ENCODE peak calls at places on chromosomes 11 and 22, in four cellular contexts. H is K562, I is GM12878, P is HepG2. C is an unnamed sample.

GRCh38 chr11:77117485-77117884 is 10.6 kb upstream of the MYO7A start:
- DNase-seq in I (no peak), P (no peak), H (no peak), C (no peak)

GRCh38 chr11:132361011-132361550 is 990.7 kb downstream of the NTM start:
- DNase-seq in H (no peak), I (no peak), P (no peak), C (no peak)

GRCh38 chr22:16953206-16954059 is 54.6 kb downstream of the GAB4 start:
- DNase-seq in H (no peak), I (no peak), P (no peak), C (no peak)

GRCh38 chr11:83033972-83034672 is 37.6 kb downstream of the RAB30 start:
- DNase-seq in I (no peak), P (no peak), H (peak; percentile 47), C (peak; percentile 47)

GRCh38 chr11:120235024-120235628 is 4.8 kb upstream of the POU2F3 start:
- DNase-seq in I (no peak), H (peak; percentile 82), P (peak; percentile 66), C (peak; percentile 56)

GRCh38 chr11:120655589-120655988 is 144.0 kb downstream of the GRIK4 start:
- DNase-seq in I (peak; percentile 39), P (no peak), H (no peak), C (no peak)

GRCh38 chr11:43845816-43846215 is 34.8 kb upstream of the ALKBH3 start:
- DNase-seq in I (no peak), H (no peak), P (no peak), C (no peak)

GRCh38 chr11:107176148-107177105 is 158.2 kb upstream of the GUCY1A2 start:
- DNase-seq in H (no peak), I (no peak), P (no peak), C (no peak)

GRCh38 chr11:94245121-94245520 is 59.3 kb upstream of the IZUMO1R start:
- DNase-seq in I (no peak), H (no peak), P (no peak), C (no peak)

GRCh38 chr22:41943661-41944209 is 3.2 kb downstream of the CENPM start:
- DNase-seq in H (no peak), I (no peak), P (no peak), C (peak; percentile 42)

GRCh38 chr11:86193297-86194095 is 51.1 kb upstream of the EED start:
- DNase-seq in H (peak; percentile 97), I (peak; percentile 78), P (peak; percentile 76), C (peak; percentile 84)

GRCh38 chr11:13776134-13776815 is 107.8 kb downstream of the FAR1 start:
- DNase-seq in H (peak; percentile 14), P (no peak), I (no peak), C (no peak)

GRCh38 chr11:125164422-125165110 is at the start of gene PKNOX2:
- DNase-seq in P (peak; percentile 15), I (no peak), H (peak; percentile 48), C (peak; percentile 65)

GRCh38 chr11:103961010-103961409 is 75.4 kb upstream of the DDI1 start:
- DNase-seq in H (no peak), I (no peak), P (no peak), C (no peak)

GRCh38 chr22:44292521-44292920 is 20.2 kb downstream of the SHISAL1 start:
- DNase-seq in H (no peak), P (no peak), I (no peak), C (no peak)

GRCh38 chr22:31104869-31105268 is 2.5 kb downstream of the SELENOM start:
- DNase-seq in P (no peak), I (no peak), H (no peak), C (no peak)

GRCh38 chr11:118785362-118785761 is 5.6 kb downstream of the DDX6 start:
- DNase-seq in P (no peak), H (peak; percentile 45), I (no peak), C (no peak)

DNA sequence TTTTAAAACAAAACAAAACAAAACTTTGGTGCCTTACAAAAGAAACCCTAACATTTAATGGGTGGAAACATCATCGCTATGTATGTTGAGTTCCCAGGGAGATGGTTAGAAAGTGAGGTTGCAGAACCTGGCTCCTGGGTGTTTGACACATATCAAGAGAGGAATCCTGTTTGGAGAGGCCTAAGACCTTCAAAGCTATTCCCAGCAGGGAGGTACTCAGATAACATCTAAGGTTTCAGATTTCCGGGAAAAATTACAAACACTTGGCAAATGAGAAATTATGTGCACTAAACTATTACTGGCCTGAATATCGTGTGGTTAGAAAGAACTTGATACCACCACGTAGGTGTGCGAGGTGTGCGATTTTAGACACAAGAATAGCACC is 18.5 kb downstream of the TRIM5 start:
- DNase-seq in H (no peak), P (no peak), I (no peak), C (no peak)
- TF ChIP-seq MYC in H (no peak), P (no peak), I (no peak), C (no peak)

DNA sequence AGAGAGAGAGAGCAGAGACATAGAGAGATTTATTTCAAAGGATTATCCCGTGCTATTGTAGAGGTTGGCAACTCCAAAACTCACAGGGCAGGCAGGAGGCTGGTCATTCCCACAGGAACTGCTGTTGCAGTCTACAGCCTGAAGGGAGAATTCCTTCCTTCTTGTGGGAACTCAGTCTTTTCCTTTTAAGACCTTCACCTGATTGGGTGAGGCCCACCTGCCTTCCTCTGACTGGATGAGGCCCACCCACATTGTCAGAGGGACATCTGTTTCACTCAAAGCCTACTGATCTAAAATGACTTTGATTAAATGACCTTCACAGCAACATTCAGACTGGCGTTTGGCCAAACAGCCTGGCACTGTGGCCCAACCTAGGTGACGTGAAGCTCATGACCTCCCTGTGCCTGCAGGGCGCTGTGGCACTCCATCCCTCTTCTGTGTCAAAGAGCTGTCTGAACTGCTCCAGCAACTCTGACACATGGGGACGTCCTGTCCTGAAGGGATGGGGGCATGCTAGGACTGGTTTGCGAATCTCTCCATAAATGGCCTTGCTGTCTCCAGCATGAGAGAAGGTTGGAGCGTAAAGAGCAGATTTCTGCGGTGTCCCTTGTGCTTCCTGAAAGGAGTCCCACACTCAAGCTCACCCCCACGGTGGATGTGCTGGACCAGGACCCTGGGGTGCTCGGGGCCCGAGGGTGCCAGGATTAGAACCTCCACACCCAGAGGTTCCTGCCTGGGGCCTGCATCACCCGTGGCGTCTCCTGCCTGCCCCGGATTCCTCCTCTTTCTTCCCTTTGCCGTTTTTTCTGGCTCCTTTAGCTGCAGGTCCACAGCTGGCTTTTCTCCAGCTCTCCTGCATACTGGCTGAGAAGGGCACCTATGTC is 20.7 kb downstream of the KRTAP5-5 start:
- DNase-seq in I (no peak), H (no peak), P (no peak), C (no peak)
- H2AFZ ChIP-seq in I (no peak overlapping the region), H (no peak overlapping the region), P (no peak overlapping the region), C (no peak overlapping the region)

GRCh38 chr11:64539711-64540420 is 51.2 kb upstream of the SLC22A12 start:
- DNase-seq in P (no peak), H (no peak), I (no peak), C (no peak)
- TF ChIP-seq MYC in P (no peak), H (no peak), I (no peak), C (no peak)

GRCh38 chr22:29626497-29627195 is 23.2 kb downstream of the NF2 start:
- DNase-seq in H (no peak), I (no peak), P (peak; percentile 15), C (no peak)
- H2AFZ ChIP-seq in H (no peak overlapping the region), I (no peak overlapping the region), P (no peak overlapping the region), C (no peak overlapping the region)